ENCODE peak calls at places on chromosomes 7 and 10, in six cellular contexts. C is suprapubic skin, Z is Calu3, L is hepatocyte, U is GM23338, D is psoas muscle. H is an unnamed sample.

GRCh38 chr10:124092270-124093075 is 925 bp downstream of the CHST15 start:
- DNase-seq in C (no peak), Z (peak), U (peak), D (peak), L (peak), H (peak)

GRCh38 chr10:26770069-26770468 is 72.6 kb downstream of the PDSS1 start:
- DNase-seq in D (no peak), C (no peak), U (peak), L (no peak), Z (no peak), H (no peak)

GRCh38 chr10:28984431-28984830 is 304.4 kb upstream of the LYZL1 start:
- DNase-seq in Z (peak), C (peak), D (peak), L (peak), U (no peak), H (peak)

GRCh38 chr7:113768256-113768847 is 150.5 kb downstream of the PPP1R3A start:
- DNase-seq in D (no peak), U (no peak), L (no peak), Z (no peak), C (no peak), H (no peak)

GRCh38 chr7:129831424-129832058 is 121.2 kb downstream of the UBE2H start:
- DNase-seq in Z (no peak), U (peak), D (no peak), C (no peak), L (peak), H (no peak)

GRCh38 chr10:108970016-108970415 is 953.3 kb downstream of the XPNPEP1 start:
- DNase-seq in D (no peak), U (peak), C (no peak), Z (no peak), L (peak), H (no peak)

GRCh38 chr7:94509264-94509878 is at the start of gene CASD1:
- DNase-seq in L (no peak), Z (peak), C (peak), U (peak), D (peak), H (peak)

GRCh38 chr7:108434030-108434429 is 22.2 kb downstream of the NRCAM start:
- DNase-seq in C (no peak), Z (no peak), U (no peak), L (no peak), D (no peak), H (no peak)

GRCh38 chr10:15334650-15335323 is 36.3 kb downstream of the FAM171A1 start:
- DNase-seq in C (no peak), L (no peak), D (no peak), U (no peak), Z (no peak), H (no peak)

DNA sequence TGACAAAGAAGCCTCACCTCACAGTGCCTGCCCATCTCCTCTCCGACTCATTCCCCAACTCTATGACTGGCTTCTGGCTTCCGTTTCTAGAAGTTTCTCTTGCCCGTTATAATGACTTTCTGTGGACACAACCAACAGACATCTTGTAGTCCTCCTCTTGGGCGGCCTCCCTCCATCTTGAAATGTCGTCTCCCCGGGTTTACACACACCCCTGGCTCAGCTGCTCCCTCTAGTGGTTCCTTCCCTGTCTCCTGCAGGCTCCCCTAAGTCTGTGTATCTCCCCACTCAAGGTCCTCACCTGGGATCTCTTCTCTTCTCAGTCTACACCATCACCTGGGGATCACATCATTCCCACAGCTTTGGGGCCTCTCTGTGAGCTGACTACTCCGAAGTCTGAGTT is 123.4 kb upstream of the NEBL start:
- DNase-seq in L (peak), Z (peak), D (no peak), C (no peak), U (peak), H (no peak)
- TF ChIP-seq CTCF in L (no peak), Z (peak), D (no peak), C (no peak), U (peak), H (peak)

DNA sequence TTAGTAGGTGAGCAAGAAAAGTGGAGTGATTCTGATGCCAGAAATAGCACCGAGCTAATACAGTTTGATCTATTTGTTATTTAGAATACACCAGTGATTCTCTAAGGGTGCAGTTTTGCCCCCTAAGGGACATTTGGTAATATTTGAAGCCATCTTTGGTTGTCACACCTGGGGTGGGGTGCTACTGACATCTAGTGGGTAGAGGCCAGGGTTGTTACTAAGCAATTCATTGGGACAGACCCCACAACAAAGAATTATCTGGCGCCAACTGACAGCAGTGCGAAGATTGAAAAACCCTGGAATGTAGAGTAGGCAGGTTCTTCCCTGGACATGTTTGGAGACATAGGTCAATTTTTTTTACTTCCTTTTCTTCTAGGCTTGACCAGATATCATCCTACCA is 14.6 kb downstream of the PALS2 start:
- DNase-seq in U (peak), C (no peak), L (no peak), D (no peak), Z (peak), H (no peak)
- TF ChIP-seq CTCF in U (peak), C (no peak), L (peak), D (peak), Z (peak), H (peak)

GRCh38 chr10:47372726-47373125 is 11.4 kb downstream of the ZNF488 start:
- DNase-seq in Z (no peak), C (peak), L (no peak), D (no peak), U (no peak), H (peak)

GRCh38 chr10:47371629-47372485 is 12.2 kb downstream of the ZNF488 start:
- DNase-seq in C (peak), Z (no peak), D (no peak), U (no peak), L (no peak), H (peak)

GRCh38 chr10:47378606-47379444 is 5.3 kb downstream of the ZNF488 start:
- DNase-seq in L (no peak), Z (no peak), U (no peak), C (no peak), D (no peak), H (no peak)

GRCh38 chr10:47376522-47377220 is 7.4 kb downstream of the ZNF488 start:
- DNase-seq in U (no peak), C (no peak), Z (no peak), L (no peak), D (no peak), H (no peak)

DNA sequence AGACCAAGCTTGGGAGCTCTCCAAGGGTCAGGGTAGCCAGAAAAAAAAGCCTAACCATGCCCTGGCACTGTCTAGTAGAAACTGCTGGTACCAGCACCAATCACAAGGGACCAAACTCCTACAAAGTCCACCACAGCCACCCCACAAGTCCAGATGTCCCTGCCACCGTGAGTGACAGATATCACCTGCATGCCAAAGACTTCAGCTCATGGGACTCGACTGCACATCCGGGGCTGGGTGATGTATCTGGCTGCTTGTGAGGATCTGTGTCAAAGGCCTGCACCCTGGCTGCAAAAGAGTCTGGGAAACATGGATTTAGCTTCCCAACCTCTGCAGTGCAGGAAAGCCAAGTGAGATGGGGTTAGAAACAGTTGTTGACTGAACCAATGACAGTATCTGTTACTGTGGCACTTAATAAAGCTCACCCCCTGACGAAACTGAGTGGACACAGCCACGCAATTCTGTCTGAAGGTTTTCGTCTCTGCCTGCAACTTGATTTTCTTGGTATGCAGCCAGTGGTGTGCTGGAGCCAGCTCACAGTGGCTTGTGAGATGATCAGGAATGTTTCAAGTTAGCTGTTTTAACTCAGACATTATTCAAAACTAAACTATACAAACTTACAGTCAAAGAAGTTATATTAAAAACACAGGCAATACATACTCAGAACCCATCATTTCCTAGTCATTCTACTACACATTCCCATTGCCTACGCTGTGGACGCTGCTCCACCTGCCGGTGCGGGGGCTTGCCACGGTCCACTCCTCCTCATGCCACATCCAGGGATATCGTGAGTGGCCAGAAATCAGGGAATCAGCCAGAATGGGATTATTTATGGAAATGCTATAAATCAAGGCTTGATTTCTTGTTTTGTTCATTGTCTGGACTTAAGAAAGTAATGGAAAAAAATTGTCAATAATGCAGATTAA is 9.2 kb downstream of the ZNF488 start:
- DNase-seq in D (no peak), U (no peak), L (no peak), Z (no peak), C (no peak), H (no peak)
- TF ChIP-seq CTCF in D (no peak), U (no peak), L (no peak), Z (no peak), C (no peak), H (no peak)

DNA sequence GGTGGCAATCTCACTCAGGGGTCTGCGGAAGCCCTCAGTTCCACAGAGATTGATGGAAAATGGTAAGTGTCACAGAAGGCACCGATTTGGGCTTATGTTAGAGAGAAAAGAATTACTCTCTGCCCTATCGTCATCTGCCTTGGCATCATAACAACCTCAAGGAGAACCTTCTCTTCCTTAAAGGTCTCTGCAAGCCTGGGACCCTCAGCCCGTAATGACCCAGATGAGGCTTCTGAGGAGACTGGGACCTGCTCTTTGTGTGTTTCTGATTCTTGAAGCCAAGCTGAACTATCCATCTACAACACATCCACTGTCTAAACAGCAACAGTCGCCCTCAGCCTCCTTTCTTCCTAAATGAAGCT is 263.1 kb upstream of the AOAH start:
- DNase-seq in D (no peak), C (no peak), Z (no peak), L (no peak), U (no peak), H (no peak)
- TF ChIP-seq CTCF in D (no peak), C (no peak), Z (no peak), L (no peak), U (peak), H (peak)

GRCh38 chr10:79610601-79611191 is at the start of gene SFTPA1:
- DNase-seq in C (no peak), U (no peak), D (no peak), L (no peak), Z (no peak), H (no peak)
- TF ChIP-seq CTCF in C (no peak), U (no peak), D (no peak), L (no peak), Z (no peak), H (no peak)

DNA sequence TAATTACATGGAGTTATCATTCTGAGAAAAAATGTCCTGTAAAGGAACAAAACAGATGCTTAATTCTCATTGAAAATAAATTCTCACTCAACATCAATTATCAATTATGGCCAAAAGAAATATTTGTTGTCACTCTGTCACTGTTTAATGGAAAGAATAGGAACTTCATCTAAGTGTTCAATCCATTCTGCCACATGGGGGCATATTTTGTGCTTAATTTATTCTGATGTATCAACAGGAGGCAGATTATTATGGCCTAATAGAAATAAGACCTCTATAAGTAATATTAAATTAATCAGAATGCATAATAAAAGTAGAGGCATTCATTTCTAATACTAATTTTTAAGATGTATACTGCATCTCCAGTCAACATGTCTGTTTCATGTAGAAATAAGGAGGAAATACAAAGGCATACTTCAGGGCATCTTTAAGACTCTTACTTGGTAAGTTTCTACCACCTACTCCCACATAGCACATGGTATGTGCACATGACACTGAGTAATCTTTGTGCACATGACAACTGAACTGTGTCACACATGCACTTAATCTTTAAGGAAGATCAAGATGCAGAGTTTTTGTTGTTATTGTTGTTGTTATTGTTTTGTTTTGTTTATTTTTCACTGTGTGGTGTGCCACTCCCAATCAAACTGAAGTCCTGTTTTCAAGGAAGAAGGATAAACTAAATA is 420.4 kb upstream of the SEMA3A start:
- DNase-seq in U (no peak), L (no peak), D (no peak), C (no peak), Z (no peak), H (no peak)
- TF ChIP-seq CTCF in U (no peak), L (no peak), D (no peak), C (no peak), Z (no peak), H (peak)

H was measured in chondrocyte.